ENCODE peak calls at places on chromosome 17, in five cellular contexts. K, D, P, V and N are unnamed samples.

GRCh38 chr17:18328643-18329204 is 13.6 kb downstream of the SMCR8 start:
- DNase-seq in K (no peak), D (no peak), P (no peak), V (no peak), N (no peak)

GRCh38 chr17:80598813-80599545 is 54.3 kb downstream of the RPTOR start:
- DNase-seq in K (no peak), D (no peak), P (no peak), V (no peak), N (no peak)

GRCh38 chr17:60390881-60391418 is 983 bp downstream of the USP32 start:
- DNase-seq in K (no peak), D (peak), P (no peak), V (no peak), N (no peak)

GRCh38 chr17:79811036-79811887 is 14.4 kb upstream of the CBX8 start:
- DNase-seq in K (peak), D (peak), P (peak), V (peak), N (no peak)

GRCh38 chr17:68399638-68400403 is 57.5 kb downstream of the WIPI1 start:
- DNase-seq in K (no peak), D (peak), P (no peak), V (no peak), N (no peak)

GRCh38 chr17:38725066-38725465 is 5.1 kb upstream of the CISD3 start:
- DNase-seq in K (no peak), D (no peak), P (no peak), V (no peak), N (no peak)

GRCh38 chr17:64213995-64214507 is 49.0 kb downstream of the TEX2 start:
- DNase-seq in K (no peak), D (peak), P (no peak), V (peak), N (no peak)

GRCh38 chr17:43784068-43784467 is 3.8 kb downstream of the CFAP97D1 start:
- DNase-seq in K (no peak), D (no peak), P (no peak), V (no peak), N (no peak)

GRCh38 chr17:56153215-56153614 is at the start of gene ANKFN1:
- DNase-seq in K (no peak), D (no peak), P (no peak), V (no peak), N (no peak)

GRCh38 chr17:43211480-43212402 is at the start of gene TMEM106A:
- DNase-seq in K (peak), D (peak), P (peak), V (no peak), N (peak)

GRCh38 chr17:80455328-80455710 is 21.1 kb downstream of the NPTX1 start:
- DNase-seq in K (peak), D (no peak), P (peak), V (peak), N (no peak)

GRCh38 chr17:47695664-47696376 is 1.9 kb downstream of the TBKBP1 start:
- DNase-seq in K (no peak), D (no peak), P (no peak), V (no peak), N (no peak)

GRCh38 chr17:57045868-57046671 is 39.0 kb upstream of the AKAP1 start:
- DNase-seq in K (no peak), D (no peak), P (peak), V (no peak), N (no peak)

GRCh38 chr17:43126911-43127290 is 1.7 kb upstream of the BRCA1 start:
- DNase-seq in K (no peak), D (no peak), P (no peak), V (no peak), N (no peak)

GRCh38 chr17:65660947-65661346 is 99.5 kb upstream of the AXIN2 start:
- DNase-seq in K (no peak), D (peak), P (no peak), V (peak), N (no peak)

GRCh38 chr17:1541367-1541904 is 21.2 kb downstream of the PITPNA start:
- DNase-seq in K (no peak), D (no peak), P (no peak), V (no peak), N (no peak)

GRCh38 chr17:81583589-81584337 is 31.6 kb upstream of the FAAP100 start:
- DNase-seq in K (no peak), D (peak), P (no peak), V (no peak), N (no peak)

GRCh38 chr17:73071387-73071999 is 21.0 kb downstream of the SLC39A11 start:
- DNase-seq in K (no peak), D (no peak), P (no peak), V (no peak), N (no peak)

GRCh38 chr17:3986939-3987335 is 22.7 kb upstream of the ATP2A3 start:
- DNase-seq in K (no peak), D (no peak), P (no peak), V (no peak), N (no peak)

GRCh38 chr17:70896843-70897242 is 727.5 kb downstream of the KCNJ2 start:
- DNase-seq in K (no peak), D (no peak), P (no peak), V (no peak), N (no peak)

GRCh38 chr17:10117581-10118001 is 80.8 kb downstream of the GAS7 start:
- DNase-seq in K (no peak), D (no peak), P (peak), V (no peak), N (no peak)

GRCh38 chr17:38730526-38731379 is 612 bp downstream of the CISD3 start:
- DNase-seq in K (no peak), D (peak), P (peak), V (no peak), N (no peak)

GRCh38 chr17:35729405-35729833 is 2.0 kb upstream of the RASL10B start:
- DNase-seq in K (no peak), D (no peak), P (peak), V (no peak), N (no peak)

GRCh38 chr17:67800495-67800928 is 24.8 kb upstream of the BPTF start:
- DNase-seq in K (peak), D (peak), P (peak), V (peak), N (no peak)

GRCh38 chr17:30323895-30324319 is 9.9 kb downstream of the TMIGD1 start:
- DNase-seq in K (peak), D (peak), P (no peak), V (peak), N (no peak)

GRCh38 chr17:32116937-32117336 is 25.4 kb upstream of the RHOT1 start:
- DNase-seq in K (no peak), D (no peak), P (no peak), V (no peak), N (no peak)

GRCh38 chr17:18117974-18118632 is 9.5 kb downstream of the MYO15A start:
- DNase-seq in K (no peak), D (no peak), P (no peak), V (no peak), N (no peak)

GRCh38 chr17:64309710-64310109 is 46.6 kb upstream of the TEX2 start:
- DNase-seq in K (no peak), D (peak), P (no peak), V (no peak), N (no peak)

DNA sequence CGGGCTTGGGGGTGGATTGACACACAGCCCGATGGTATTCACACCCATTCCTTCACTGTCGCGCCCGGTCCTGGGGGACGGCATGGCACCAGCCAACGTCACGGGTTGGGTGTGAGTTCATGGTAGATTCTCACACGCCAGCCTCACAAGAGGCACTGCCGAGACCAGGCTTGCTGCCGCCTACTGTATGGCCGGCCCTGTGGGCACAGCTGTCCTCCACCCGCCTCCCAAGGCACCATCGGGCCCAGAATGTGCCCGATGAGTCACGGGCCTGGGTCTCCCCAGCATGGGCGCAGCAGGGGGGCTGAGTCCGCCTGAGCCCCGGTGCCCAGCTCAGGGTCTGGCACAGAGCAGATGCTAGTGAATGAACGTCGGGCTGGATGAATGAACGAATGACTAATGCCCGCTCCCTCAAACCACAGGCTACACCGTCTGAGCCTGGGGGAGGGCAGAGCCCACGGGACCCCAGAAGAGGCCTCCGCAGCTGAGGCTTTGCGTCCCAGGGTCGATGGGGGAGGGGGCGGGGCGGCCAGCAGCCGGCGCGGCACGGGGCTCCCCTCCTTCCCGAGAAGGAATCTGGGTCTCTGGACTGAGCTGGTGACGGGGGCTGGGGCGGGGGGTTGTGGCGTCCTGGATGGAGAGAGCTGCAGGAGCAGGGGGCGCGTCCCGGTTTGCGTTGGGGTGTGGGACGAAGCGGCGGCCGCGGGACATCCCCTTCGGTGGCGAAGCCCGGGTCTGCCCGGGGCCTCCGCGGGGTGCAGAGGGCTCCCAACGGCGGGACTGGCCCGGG is 829 bp downstream of the PITPNM3 start:
- DNase-seq in K (no peak), D (peak), P (peak), V (no peak), N (no peak)
- TF ChIP-seq EZH2 in K (no peak), D (peak), P (peak), V (no peak), N (peak)

DNA sequence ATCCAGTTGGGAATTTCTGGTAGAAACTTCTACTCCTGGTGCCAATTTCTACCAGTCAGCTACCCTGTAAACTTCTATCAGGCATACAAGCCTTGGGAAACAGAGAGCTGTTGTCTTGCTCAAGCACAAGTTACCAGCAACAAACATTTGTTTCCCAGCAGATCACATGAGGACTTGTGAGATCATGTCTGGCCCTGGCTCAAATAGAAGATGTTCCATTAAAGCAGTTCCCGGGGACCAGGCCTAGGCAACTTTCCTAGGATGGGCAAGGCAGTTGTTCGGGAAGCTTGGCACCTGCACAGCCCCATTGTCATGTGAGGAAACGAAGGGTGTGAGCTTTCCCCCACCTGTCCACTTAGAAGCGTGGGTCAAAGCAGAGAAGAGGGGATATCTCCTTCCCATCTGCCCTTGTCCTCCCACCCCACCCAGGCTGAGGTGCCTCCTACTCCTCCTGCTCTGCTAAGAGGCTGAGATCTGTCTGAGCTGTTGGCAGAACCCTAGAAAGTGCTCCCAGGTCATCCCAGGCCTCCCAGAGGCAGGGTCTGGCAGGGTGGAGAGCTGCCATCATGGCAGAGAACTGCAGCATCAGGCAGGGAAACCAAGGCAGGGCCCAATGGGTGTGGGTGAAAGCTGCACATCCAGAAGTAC is 11.2 kb upstream of the SLC47A2 start:
- DNase-seq in K (no peak), D (peak), P (no peak), V (no peak), N (no peak)
- TF ChIP-seq POLR2AphosphoS5 in K (no peak), D (no peak), P (no peak), V (no peak), N (no peak)

GRCh38 chr17:76868176-76868668 is at the start of gene MGAT5B:
- DNase-seq in K (peak), D (peak), P (peak), V (peak), N (no peak)
- H3K4me3 ChIP-seq in K (peak), D (no peak), P (peak), V (peak), N (no peak)

DNA sequence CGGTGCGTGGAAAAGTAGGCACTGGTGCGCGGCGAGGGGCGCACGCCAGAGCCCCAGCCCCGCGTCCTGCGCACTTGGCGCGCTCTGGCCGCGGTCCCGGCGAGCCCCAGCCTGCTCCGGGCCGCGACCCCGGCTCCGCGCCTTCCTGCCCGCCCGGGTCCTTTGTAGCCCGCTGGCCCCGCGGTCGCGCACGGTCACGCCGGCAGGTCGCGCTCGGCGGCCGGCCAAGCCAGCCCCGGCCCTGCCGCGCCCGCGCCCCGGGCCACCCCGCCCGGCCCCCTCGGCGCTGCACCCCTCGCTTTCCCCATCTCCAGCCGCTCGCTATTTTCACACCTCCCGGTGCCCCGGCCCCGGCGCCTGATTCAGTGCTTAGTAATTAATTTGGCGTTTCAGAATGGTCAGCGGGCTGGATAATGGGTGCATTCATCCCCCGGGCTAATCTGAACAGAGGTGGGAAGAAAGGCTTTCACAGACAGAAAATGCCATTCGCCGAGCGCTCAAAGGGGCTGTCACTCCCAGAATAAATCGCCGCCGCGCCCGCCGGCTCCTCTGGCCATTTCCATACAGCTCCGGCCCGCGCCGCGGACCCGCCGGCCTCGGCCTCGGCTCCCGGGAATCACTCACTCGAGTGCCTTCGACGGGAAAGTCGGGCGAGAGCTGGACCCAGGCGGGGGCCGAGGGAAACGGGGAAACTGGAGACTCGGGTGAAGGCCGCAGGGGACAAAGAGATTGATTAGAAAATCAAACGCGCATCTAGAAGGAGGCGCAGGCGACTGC is 17.8 kb upstream of the NTN1 start:
- DNase-seq in K (no peak), D (no peak), P (peak), V (no peak), N (no peak)
- TF ChIP-seq EZH2 in K (no peak), D (no peak), P (peak), V (no peak), N (no peak)